ENCODE peak calls at places on chromosomes 16 and 17, in five cellular contexts. N is PC-3, U is lung, S is psoas muscle, H is stomach. L is an unnamed sample. For H3K4me1, the result is how much of the 10 kb centered on the place peaks cover.

GRCh38 chr16:31505483-31505882 is 2.7 kb downstream of the RUSF1 start:
- DNase-seq in N (no peak), U (no peak), S (no peak), H (no peak), L (no peak)

GRCh38 chr17:20063665-20064648 is 54.8 kb downstream of the SPECC1 start:
- DNase-seq in N (peak), U (peak), S (peak), H (peak), L (no peak)

GRCh38 chr16:21156767-21157467 is 1.6 kb upstream of the LDAF1 start:
- DNase-seq in N (peak), U (no peak), S (no peak), H (peak), L (peak)

GRCh38 chr17:45841883-45842525 is 2.7 kb upstream of the SPPL2C start:
- DNase-seq in N (peak), U (no peak), S (no peak), H (no peak), L (no peak)

GRCh38 chr16:50096791-50097190 is 31.0 kb downstream of the HEATR3 start:
- DNase-seq in N (no peak), U (no peak), S (no peak), H (no peak), L (no peak)

GRCh38 chr16:63038563-63039131 is 1002.4 kb upstream of the CDH8 start:
- DNase-seq in N (no peak), U (no peak), S (no peak), H (no peak), L (no peak)

GRCh38 chr16:65975049-65975708 is 391.3 kb upstream of the CDH5 start:
- DNase-seq in N (peak), U (no peak), S (no peak), H (no peak), L (peak)

GRCh38 chr17:45941395-45941794 is 47.0 kb downstream of the MAPT start:
- DNase-seq in N (no peak), U (no peak), S (no peak), H (no peak), L (no peak)

GRCh38 chr17:64202683-64203430 is 60.2 kb downstream of the TEX2 start:
- DNase-seq in N (peak), U (no peak), S (no peak), H (no peak), L (no peak)

GRCh38 chr16:26394409-26394808 is 672.3 kb upstream of the C16orf82 start:
- DNase-seq in N (no peak), U (no peak), S (no peak), H (no peak), L (no peak)

GRCh38 chr16:49484936-49485335 is 111.3 kb downstream of the C16orf78 start:
- DNase-seq in N (no peak), U (no peak), S (no peak), H (no peak), L (no peak)

GRCh38 chr17:41810659-41811548 is 845 bp downstream of the P3H4 start:
- DNase-seq in N (no peak), U (no peak), S (no peak), H (peak), L (peak)

GRCh38 chr16:28280881-28281836 is 11.2 kb upstream of the SBK1 start:
- DNase-seq in N (no peak), U (no peak), S (no peak), H (no peak), L (no peak)

GRCh38 chr17:35129973-35130351 is 8.5 kb downstream of the FNDC8 start:
- DNase-seq in N (no peak), U (no peak), S (no peak), H (no peak), L (no peak)

GRCh38 chr17:68432086-68432864 is 25.0 kb downstream of the WIPI1 start:
- DNase-seq in N (no peak), U (no peak), S (no peak), H (no peak), L (no peak)

GRCh38 chr17:58306131-58306951 is 22.3 kb downstream of the TSPOAP1 start:
- DNase-seq in N (no peak), U (peak), S (no peak), H (peak), L (no peak)

GRCh38 chr17:47279062-47279801 is 25.6 kb downstream of the ITGB3 start:
- DNase-seq in N (peak), U (peak), S (peak), H (peak), L (no peak)

GRCh38 chr17:1039511-1040215 is 42.7 kb downstream of the TIMM22 start:
- DNase-seq in N (no peak), U (peak), S (peak), H (peak), L (no peak)

GRCh38 chr17:45425125-45425983 is 7.3 kb downstream of the ARHGAP27 start:
- DNase-seq in N (peak), U (peak), S (no peak), H (peak), L (peak)

GRCh38 chr17:78103311-78103710 is 25.2 kb downstream of the TMC6 start:
- DNase-seq in N (no peak), U (no peak), S (no peak), H (no peak), L (no peak)

GRCh38 chr16:66888647-66889615 is 8.6 kb downstream of the PDP2 start:
- DNase-seq in N (no peak), U (no peak), S (no peak), H (no peak), L (no peak)

GRCh38 chr16:67283826-67284555 is 4.7 kb downstream of the PLEKHG4 start:
- DNase-seq in N (no peak), U (no peak), S (no peak), H (no peak), L (no peak)

GRCh38 chr17:27559506-27559931 is 71.5 kb upstream of the LGALS9 start:
- DNase-seq in N (no peak), U (peak), S (peak), H (no peak), L (no peak)

GRCh38 chr17:77210331-77210730 is 69.6 kb downstream of the SEC14L1 start:
- DNase-seq in N (no peak), U (no peak), S (no peak), H (no peak), L (no peak)

GRCh38 chr17:31587462-31587861 is 196.0 kb downstream of the RAB11FIP4 start:
- DNase-seq in N (no peak), U (no peak), S (no peak), H (no peak), L (no peak)

GRCh38 chr17:51298508-51299371 is 38.4 kb downstream of the UTP18 start:
- DNase-seq in N (peak), U (no peak), S (no peak), H (no peak), L (peak)

GRCh38 chr17:76054112-76054476 is 18.2 kb downstream of the SRP68 start:
- DNase-seq in N (peak), U (no peak), S (no peak), H (no peak), L (no peak)

GRCh38 chr16:64478258-64478906 is 643.5 kb downstream of the CDH11 start:
- DNase-seq in N (peak), U (peak), S (no peak), H (no peak), L (no peak)

GRCh38 chr16:14186954-14187306 is 115.8 kb downstream of the MRTFB start:
- DNase-seq in N (no peak), U (no peak), S (no peak), H (no peak), L (no peak)

GRCh38 chr17:41835214-41835799 is 725 bp downstream of the NT5C3B start:
- DNase-seq in N (no peak), U (no peak), S (no peak), H (no peak), L (no peak)

GRCh38 chr16:89322381-89323119 is 105.0 kb downstream of the ZNF778 start:
- DNase-seq in N (peak), U (peak), S (peak), H (no peak), L (peak)
- H3K4me1 ChIP-seq in N (half or more), U (half or more), S (half or more), H (half or more), L (under half)

GRCh38 chr17:7559307-7560171 is 989 bp downstream of the TNFSF13 start:
- DNase-seq in N (no peak), U (peak), S (no peak), H (peak), L (no peak)

GRCh38 chr17:7561028-7561575 is 617 bp upstream of the SENP3 start:
- DNase-seq in N (peak), U (peak), S (peak), H (peak), L (peak)

GRCh38 chr17:7558544-7559306 is at the start of gene TNFSF13:
- DNase-seq in N (no peak), U (peak), S (peak), H (peak), L (no peak)

GRCh38 chr17:7561589-7562207 is at the start of gene SENP3:
- DNase-seq in N (peak), U (peak), S (peak), H (peak), L (peak)

DNA sequence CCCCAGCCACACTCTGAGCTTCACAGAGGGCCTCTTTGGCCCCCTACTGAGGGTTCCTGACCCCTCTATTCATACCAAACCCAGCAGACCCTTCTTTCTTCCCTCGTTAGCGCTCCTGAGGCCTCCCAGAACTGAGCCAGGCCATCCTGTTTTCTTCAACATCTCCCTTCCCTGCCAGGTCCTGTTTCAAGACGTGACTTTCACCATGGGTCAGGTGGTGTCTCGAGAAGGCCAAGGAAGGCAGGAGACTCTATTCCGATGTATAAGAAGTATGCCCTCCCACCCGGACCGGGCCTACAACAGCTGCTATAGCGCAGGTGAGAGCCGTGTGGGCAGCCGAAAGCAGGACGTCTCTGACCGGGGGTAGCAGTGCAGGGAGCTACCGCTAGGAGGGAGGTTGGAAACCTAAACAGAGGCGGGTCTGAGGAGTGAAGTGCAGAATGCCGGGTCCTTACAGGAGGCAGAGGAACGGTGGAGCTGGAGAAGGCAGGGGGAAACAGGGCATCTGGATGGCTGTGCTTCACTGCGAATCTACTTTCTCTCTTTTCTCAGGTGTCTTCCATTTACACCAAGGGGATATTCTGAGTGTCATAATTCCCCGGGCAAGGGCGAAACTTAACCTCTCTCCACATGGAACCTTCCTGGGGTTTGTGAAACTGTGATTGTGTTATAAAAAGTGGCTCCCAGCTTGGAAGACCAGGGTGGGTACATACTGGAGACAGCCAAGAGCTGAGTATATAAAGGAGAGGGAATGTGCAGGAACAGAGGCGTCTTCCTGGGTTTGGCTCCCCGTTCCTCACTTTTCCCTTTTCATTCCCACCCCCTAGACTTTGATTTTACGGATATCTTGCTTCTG is 1.3 kb upstream of the SENP3 start:
- DNase-seq in N (peak), U (peak), S (peak), H (peak), L (no peak)
- H3K4me3 ChIP-seq in N (peak), U (no peak), S (peak), H (peak), L (no peak)

GRCh38 chr17:81394831-81395599 is at the start of gene BAHCC1:
- DNase-seq in N (peak), U (peak), S (peak), H (peak), L (peak)
- TF ChIP-seq CTCF in N (no peak), U (no peak), S (no peak), H (no peak), L (no peak)

GRCh38 chr17:40019140-40019991 is 4.1 kb downstream of the CSF3 start:
- DNase-seq in N (no peak), U (no peak), S (peak), H (no peak), L (no peak)
- H3K4me1 ChIP-seq in N (half or more), U (under half), S (half or more), H (half or more), L (under half)

DNA sequence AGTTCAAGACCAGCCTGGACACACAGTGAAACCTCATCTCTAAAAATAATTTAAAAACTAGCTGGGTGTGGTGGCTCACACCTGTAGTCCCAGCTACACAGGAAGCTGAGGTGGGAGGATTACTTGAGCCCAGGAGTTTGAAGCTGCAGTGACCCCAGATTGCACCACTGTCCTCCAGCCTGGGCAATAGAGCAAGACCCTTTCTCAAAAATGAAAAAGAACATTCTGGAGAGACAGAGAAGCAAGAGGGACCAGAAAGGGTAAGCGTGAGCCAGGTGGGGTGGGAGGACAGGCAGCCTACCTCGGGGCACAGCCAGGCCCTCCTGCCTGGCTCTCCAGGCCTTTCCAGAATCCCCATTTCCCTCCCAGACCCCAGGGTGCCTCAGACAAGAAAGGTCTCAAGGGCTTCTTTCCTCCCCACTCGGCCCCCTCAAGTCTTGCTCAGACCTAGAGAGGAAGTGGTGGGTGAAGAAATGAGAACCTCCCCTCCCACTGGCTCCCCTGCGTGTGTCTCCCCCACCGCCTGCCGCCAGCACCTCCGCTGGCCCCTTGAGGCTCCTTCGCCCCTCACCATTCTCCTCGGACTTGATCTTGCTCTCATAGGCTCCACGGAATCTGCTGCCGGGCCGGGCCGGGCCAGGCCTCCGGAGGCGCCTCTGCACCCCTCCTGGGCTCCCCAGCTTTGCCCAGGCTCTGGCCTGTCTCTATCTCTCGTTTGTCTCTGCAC is 501 bp downstream of the C16orf54 start:
- DNase-seq in N (no peak), U (no peak), S (no peak), H (no peak), L (no peak)
- H3K4me3 ChIP-seq in N (no peak), U (no peak), S (peak), H (peak), L (no peak)

GRCh38 chr17:8015957-8016631 is 13.7 kb downstream of the GUCY2D start:
- DNase-seq in N (no peak), U (peak), S (no peak), H (peak), L (no peak)

GRCh38 chr17:8018436-8018835 is 16.0 kb downstream of the GUCY2D start:
- DNase-seq in N (no peak), U (no peak), S (no peak), H (no peak), L (no peak)

GRCh38 chr17:8014558-8014850 is 12.1 kb downstream of the GUCY2D start:
- DNase-seq in N (no peak), U (no peak), S (no peak), H (no peak), L (no peak)

GRCh38 chr17:8015236-8015956 is 13.0 kb downstream of the GUCY2D start:
- DNase-seq in N (no peak), U (no peak), S (no peak), H (no peak), L (no peak)

DNA sequence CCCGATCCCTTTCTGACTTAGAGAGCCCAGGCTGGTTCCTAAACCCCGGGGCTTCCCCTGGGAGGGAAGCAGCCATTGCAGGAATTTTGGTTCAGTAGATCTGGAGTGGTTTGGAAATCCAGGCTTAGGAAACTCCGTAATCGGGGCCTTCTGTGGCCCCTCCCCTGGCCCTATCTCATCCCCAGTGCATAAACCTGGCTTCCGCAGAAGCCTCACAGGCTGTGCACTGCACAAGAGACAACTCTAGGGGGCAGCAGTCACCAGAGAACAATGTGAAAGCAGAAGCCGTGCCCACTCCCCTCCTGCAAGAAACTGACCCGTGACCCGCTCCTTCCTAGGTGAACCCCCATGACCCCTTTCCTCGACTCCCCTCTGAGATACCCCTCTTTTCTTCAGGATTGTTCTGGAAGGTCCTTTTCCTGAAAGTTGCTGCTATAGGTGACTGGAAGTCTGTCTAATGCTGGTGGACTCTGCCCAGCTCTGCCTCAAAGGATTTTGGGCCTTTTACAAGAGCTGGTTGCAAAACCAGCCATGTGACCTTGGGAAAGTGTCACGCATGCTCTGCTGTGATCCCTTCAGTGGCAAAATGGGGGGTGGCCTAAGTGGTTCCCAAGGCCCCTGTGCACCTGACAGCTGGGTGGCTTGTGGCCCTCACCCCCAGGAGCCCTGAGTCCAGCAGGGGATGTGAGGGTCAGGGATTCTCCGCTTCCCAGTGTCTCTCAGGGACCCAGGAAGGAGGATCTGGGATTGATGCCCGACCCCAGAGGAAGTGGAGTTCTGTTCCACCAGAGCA is 14.4 kb downstream of the GUCY2D start:
- DNase-seq in N (peak), U (peak), S (no peak), H (peak), L (peak)
- TF ChIP-seq CTCF in N (peak), U (no peak), S (peak), H (peak), L (peak)

GRCh38 chr16:86996081-86996480 is 321.1 kb downstream of the C16orf95 start:
- DNase-seq in N (no peak), U (no peak), S (no peak), H (no peak), L (no peak)
- H3K4me1 ChIP-seq in N (under half), U (under half), S (under half), H (under half), L (under half)

GRCh38 chr17:82442643-82443464 is 7.7 kb downstream of the CYBC1 start:
- DNase-seq in N (no peak), U (no peak), S (no peak), H (no peak), L (no peak)
- H3K4me3 ChIP-seq in N (no peak), U (no peak), S (no peak), H (no peak), L (no peak)